ENCODE peak calls at places on chromosomes 2 and 18, in six cellular contexts. X is OCI-LY7, L is testis, H is kidney, F is vagina, C is stomach. Z is an unnamed sample. For H3K9me3, the result is how much of the 10 kb centered on the place peaks cover.

GRCh38 chr2:26540306-26540705 is 62.4 kb upstream of the OTOF start:
- DNase-seq in C (no peak), F (no peak), L (no peak), H (peak), X (no peak), Z (no peak)

GRCh38 chr2:25204190-25204838 is 35.9 kb upstream of the POMC start:
- DNase-seq in F (no peak), X (no peak), L (peak), C (no peak), H (no peak), Z (peak)

GRCh38 chr2:233252227-233252626 is 754 bp downstream of the ATG16L1 start:
- DNase-seq in X (peak), H (peak), F (no peak), C (no peak), L (no peak), Z (no peak)

GRCh38 chr2:200276472-200276871 is 30.0 kb upstream of the SPATS2L start:
- DNase-seq in X (no peak), L (no peak), F (no peak), H (no peak), C (no peak), Z (no peak)

GRCh38 chr2:61536086-61536722 is 2.0 kb downstream of the XPO1 start:
- DNase-seq in C (no peak), L (peak), F (no peak), H (no peak), X (peak), Z (no peak)

GRCh38 chr2:12416600-12416999 is 300.1 kb upstream of the TRIB2 start:
- DNase-seq in L (peak), F (no peak), H (no peak), X (peak), C (peak), Z (peak)

GRCh38 chr2:240983361-240983995 is 14.9 kb upstream of the SNED1 start:
- DNase-seq in F (no peak), L (peak), H (peak), X (peak), C (peak), Z (peak)

GRCh38 chr2:144701259-144701658 is 181.3 kb upstream of the ZEB2 start:
- DNase-seq in H (no peak), F (no peak), L (no peak), C (no peak), X (no peak), Z (no peak)

GRCh38 chr2:121197369-121198091 is 87.5 kb downstream of the TFCP2L1 start:
- DNase-seq in H (peak), F (no peak), C (peak), L (peak), X (no peak), Z (peak)

GRCh38 chr18:7778181-7778580 is 211.1 kb downstream of the PTPRM start:
- DNase-seq in H (no peak), C (no peak), X (no peak), L (no peak), F (no peak), Z (no peak)

GRCh38 chr2:39490586-39490985 is 53.5 kb upstream of the MAP4K3 start:
- DNase-seq in X (no peak), C (no peak), H (no peak), L (no peak), F (no peak), Z (no peak)

GRCh38 chr2:64622443-64623231 is 31.1 kb downstream of the SERTAD2 start:
- DNase-seq in F (no peak), C (peak), X (no peak), H (no peak), L (peak), Z (no peak)

GRCh38 chr2:40797115-40797514 is 345.2 kb upstream of the SLC8A1 start:
- DNase-seq in L (no peak), F (no peak), H (no peak), X (no peak), C (no peak), Z (no peak)

GRCh38 chr2:100246163-100247145 is 75.8 kb downstream of the LONRF2 start:
- DNase-seq in F (no peak), L (no peak), X (peak), C (no peak), H (no peak), Z (no peak)

GRCh38 chr2:174195253-174195652 is 53.1 kb downstream of the OLA1 start:
- DNase-seq in H (no peak), C (no peak), L (no peak), X (no peak), F (no peak), Z (no peak)

GRCh38 chr18:31428211-31428610 is 19.3 kb upstream of the DSG3 start:
- DNase-seq in C (no peak), H (no peak), X (no peak), F (no peak), L (no peak), Z (no peak)

GRCh38 chr2:196482119-196483065 is 157.1 kb upstream of the CCDC150 start:
- DNase-seq in X (peak), F (no peak), C (no peak), H (no peak), L (no peak), Z (no peak)

GRCh38 chr2:144437636-144438035 is 82.3 kb downstream of the ZEB2 start:
- DNase-seq in X (no peak), H (no peak), C (no peak), L (no peak), F (no peak), Z (no peak)

GRCh38 chr18:60445341-60445740 is 72.8 kb upstream of the MC4R start:
- DNase-seq in H (no peak), F (no peak), X (no peak), L (no peak), C (no peak), Z (no peak)

GRCh38 chr2:212894026-212894425 is 257.4 kb downstream of the IKZF2 start:
- DNase-seq in X (no peak), F (no peak), L (no peak), H (no peak), C (no peak), Z (no peak)

GRCh38 chr2:226756131-226756530 is 43.5 kb downstream of the IRS1 start:
- DNase-seq in C (no peak), H (no peak), L (no peak), X (no peak), F (no peak), Z (no peak)
- H3K27ac ChIP-seq in C (no peak), H (no peak), L (no peak), X (no peak), F (peak), Z (no peak)

GRCh38 chr18:79933765-79934164 is 17.7 kb downstream of the SLC66A2 start:
- DNase-seq in C (no peak), F (no peak), L (peak), X (no peak), H (peak), Z (no peak)
- H3K9me3 ChIP-seq in C (under half), F (under half), L (under half), X (under half), H (under half), Z (under half)

DNA sequence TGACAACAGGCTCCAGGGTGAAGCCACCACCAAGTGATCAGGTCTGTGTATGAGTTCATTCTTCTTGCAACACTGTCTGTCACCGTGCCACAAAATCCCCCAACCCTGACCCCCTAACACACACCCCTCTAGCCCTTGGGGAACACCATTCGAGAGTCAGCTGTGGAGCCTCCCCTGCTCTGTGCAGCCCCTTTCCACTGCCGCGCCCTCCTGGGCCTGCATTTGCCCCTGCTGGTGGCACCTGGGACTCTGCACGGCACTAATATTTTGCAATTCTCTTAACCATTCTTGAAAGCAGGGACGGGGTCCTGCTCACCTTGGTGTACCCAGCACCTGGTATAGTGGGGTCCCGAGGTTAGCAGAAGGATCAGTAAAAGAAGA is 124.0 kb downstream of the HDAC4 start:
- DNase-seq in H (no peak), X (no peak), L (no peak), C (peak), F (no peak), Z (peak)
- H3K4me3 ChIP-seq in H (no peak), X (no peak), L (no peak), C (no peak), F (no peak), Z (no peak)

GRCh38 chr2:148814853-148815419 is 60.1 kb upstream of the KIF5C start:
- DNase-seq in C (peak), L (no peak), F (no peak), X (no peak), H (no peak), Z (no peak)
- H3K27ac ChIP-seq in C (no peak), L (no peak), F (no peak), X (no peak), H (peak), Z (no peak)

GRCh38 chr2:816278-816677 is 134.4 kb upstream of the SNTG2 start:
- DNase-seq in X (no peak), H (no peak), F (no peak), C (no peak), L (no peak), Z (no peak)

GRCh38 chr2:817616-818015 is 133.0 kb upstream of the SNTG2 start:
- DNase-seq in H (no peak), C (no peak), X (no peak), F (no peak), L (no peak), Z (no peak)

GRCh38 chr2:821546-821945 is 129.1 kb upstream of the SNTG2 start:
- DNase-seq in X (no peak), C (no peak), H (no peak), F (no peak), L (no peak), Z (no peak)

GRCh38 chr2:819121-819520 is 131.5 kb upstream of the SNTG2 start:
- DNase-seq in H (no peak), X (no peak), C (no peak), F (no peak), L (no peak), Z (no peak)

DNA sequence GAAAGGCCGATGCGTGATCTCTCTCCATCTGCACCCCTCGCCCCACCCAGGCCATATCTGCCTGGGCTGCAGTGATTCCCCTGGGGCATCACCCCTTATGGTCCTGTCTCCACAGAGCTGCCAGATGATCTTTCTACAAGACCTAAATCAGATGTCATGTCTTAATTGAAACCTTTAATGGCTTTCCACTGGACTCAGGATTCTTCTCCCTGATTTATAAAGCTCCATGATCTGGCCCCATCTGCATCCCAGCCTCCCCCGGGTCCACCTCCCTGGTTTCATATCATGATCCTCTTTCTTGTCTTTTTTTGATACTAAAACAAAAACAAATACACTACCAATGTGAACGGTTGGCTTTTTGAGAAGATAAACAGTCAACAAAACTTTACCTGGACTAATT is 132.4 kb upstream of the SNTG2 start:
- DNase-seq in L (no peak), X (no peak), C (no peak), F (no peak), H (no peak), Z (no peak)
- H3K9me3 ChIP-seq in L (under half), X (under half), C (under half), F (under half), H (under half), Z (under half)

GRCh38 chr2:54454922-54455583 is 1.1 kb upstream of the SPTBN1 start:
- DNase-seq in F (no peak), H (no peak), X (no peak), C (no peak), L (peak), Z (no peak)

GRCh38 chr2:54455584-54456525 is at the start of gene SPTBN1:
- DNase-seq in L (peak), X (peak), F (peak), H (peak), C (peak), Z (peak)

GRCh38 chr2:54459037-54459441 is 2.9 kb downstream of the SPTBN1 start:
- DNase-seq in H (no peak), X (peak), F (no peak), L (no peak), C (no peak), Z (no peak)

GRCh38 chr2:54456526-54457325 is 599 bp downstream of the SPTBN1 start:
- DNase-seq in C (no peak), F (no peak), H (peak), X (peak), L (peak), Z (peak)

GRCh38 chr2:54457326-54458023 is 1.3 kb downstream of the SPTBN1 start:
- DNase-seq in F (no peak), H (peak), C (peak), X (peak), L (peak), Z (peak)
- H3K4me3 ChIP-seq in F (peak), H (peak), C (peak), X (peak), L (peak), Z (peak)

GRCh38 chr2:162261032-162261945 is 18.0 kb upstream of the FAP start:
- DNase-seq in C (peak), L (peak), F (no peak), H (peak), X (no peak), Z (peak)
- H3K27ac ChIP-seq in C (no peak), L (no peak), F (no peak), H (no peak), X (no peak), Z (peak)